ENCODE peak calls at places on chromosome 4, in four cellular contexts. L is WTC11, Q is K562, I is SK-N-SH. A is an unnamed sample.

GRCh38 chr4:47071863-47072441 is 40.6 kb downstream of the GABRB1 start:
- DNase-seq in Q (no peak), L (no peak), I (no peak), A (no peak)

GRCh38 chr4:8383451-8384160 is 56.9 kb downstream of the ACOX3 start:
- DNase-seq in Q (no peak), L (no peak), I (no peak), A (no peak)

GRCh38 chr4:154491731-154492249 is at the start of gene DCHS2:
- DNase-seq in L (peak; percentile 69), I (peak; percentile 55), Q (peak; percentile 86), A (peak; percentile 24)

GRCh38 chr4:109390369-109390768 is 43.2 kb upstream of the SEC24B start:
- DNase-seq in I (no peak), Q (no peak), L (no peak), A (no peak)

GRCh38 chr4:113825272-113825671 is 63.7 kb upstream of the CAMK2D start:
- DNase-seq in Q (no peak), I (no peak), L (no peak), A (no peak)

GRCh38 chr4:75542824-75543223 is 13.0 kb upstream of the ODAPH start:
- DNase-seq in Q (no peak), I (no peak), L (no peak), A (no peak)

GRCh38 chr4:64230709-64231310 is 178.4 kb downstream of the TECRL start:
- DNase-seq in I (peak; percentile 3), L (no peak), Q (no peak), A (no peak)

GRCh38 chr4:14008494-14008893 is 381.0 kb upstream of the BOD1L1 start:
- DNase-seq in I (no peak), Q (no peak), L (no peak), A (no peak)

GRCh38 chr4:37816719-37817118 is 9.8 kb upstream of the PGM2 start:
- DNase-seq in Q (no peak), L (no peak), I (no peak), A (no peak)

GRCh38 chr4:101037938-101038413 is 309.4 kb downstream of the PPP3CA start:
- DNase-seq in Q (no peak), I (no peak), L (no peak), A (no peak)

GRCh38 chr4:138107023-138107422 is 135.1 kb downstream of the SLC7A11 start:
- DNase-seq in L (no peak), I (no peak), Q (no peak), A (no peak)

GRCh38 chr4:145308598-145308997 is 128.2 kb upstream of the OTUD4 start:
- DNase-seq in L (no peak), Q (no peak), I (no peak), A (no peak)

GRCh38 chr4:73341454-73341853 is 62.6 kb upstream of the ALB start:
- DNase-seq in Q (peak; percentile 24), I (peak; percentile 11), L (peak; percentile 50), A (peak; percentile 85)

GRCh38 chr4:151167561-151167960 is 68.1 kb downstream of the RPS3A start:
- DNase-seq in I (no peak), Q (no peak), L (peak; percentile 34), A (no peak)

GRCh38 chr4:151165205-151166000 is 66.0 kb downstream of the RPS3A start:
- DNase-seq in L (no peak), I (no peak), Q (no peak), A (no peak)

GRCh38 chr4:151166662-151167061 is 67.2 kb downstream of the RPS3A start:
- DNase-seq in L (no peak), I (peak; percentile 36), Q (no peak), A (no peak)

GRCh38 chr4:151169900-151170299 is 70.5 kb downstream of the RPS3A start:
- DNase-seq in L (no peak), I (peak; percentile 9), Q (no peak), A (no peak)

GRCh38 chr4:151169223-151169622 is 69.8 kb downstream of the RPS3A start:
- DNase-seq in Q (no peak), L (no peak), I (peak; percentile 90), A (no peak)
- TF ChIP-seq FOXJ3 in Q (no peak), L (no peak), I (peak; percentile 91), A (no peak)

GRCh38 chr4:112178731-112179130 is 33.5 kb downstream of the FAM241A start:
- DNase-seq in L (no peak), I (no peak), Q (no peak), A (no peak)
- TF ChIP-seq FOXJ3 in L (no peak), I (no peak), Q (no peak), A (no peak)

GRCh38 chr4:82461710-82462109 is 31.3 kb downstream of the ENOPH1 start:
- DNase-seq in L (no peak), Q (no peak), I (no peak), A (no peak)

GRCh38 chr4:82452026-82452425 is 21.6 kb downstream of the ENOPH1 start:
- DNase-seq in I (no peak), L (no peak), Q (no peak), A (no peak)

GRCh38 chr4:82462415-82462831 is 32.0 kb downstream of the ENOPH1 start:
- DNase-seq in I (peak; percentile 89), Q (peak; percentile 89), L (peak; percentile 93), A (peak; percentile 73)

GRCh38 chr4:82458729-82459128 is 28.3 kb downstream of the ENOPH1 start:
- DNase-seq in L (no peak), I (no peak), Q (no peak), A (no peak)

GRCh38 chr4:82457266-82457665 is 26.9 kb downstream of the ENOPH1 start:
- DNase-seq in Q (no peak), I (no peak), L (no peak), A (no peak)
- TF ChIP-seq FOXJ3 in Q (no peak), I (no peak), L (no peak), A (no peak)

DNA sequence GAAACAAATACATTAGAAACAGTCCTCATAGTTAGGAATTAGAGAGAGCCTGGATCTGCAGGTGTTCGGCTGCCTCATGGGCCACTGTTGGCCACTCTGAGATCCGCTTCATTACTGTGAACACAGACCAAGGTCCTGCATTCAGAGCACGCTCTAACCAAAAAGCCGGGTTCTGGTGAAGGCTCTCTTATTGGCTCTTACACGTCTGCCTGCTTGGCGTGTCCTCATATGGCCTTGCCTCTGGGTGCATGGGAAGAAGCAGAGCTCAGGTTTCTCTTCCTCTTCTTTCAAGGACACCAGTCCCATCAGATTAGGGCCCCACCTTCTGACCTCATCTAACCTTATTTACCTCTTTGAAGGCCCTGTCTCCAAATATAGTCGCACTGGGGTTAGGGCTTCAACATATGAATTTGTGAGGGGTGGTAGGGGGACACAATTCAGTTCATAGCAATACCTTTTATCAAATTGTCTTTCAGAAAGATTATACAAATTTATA is 37.1 kb upstream of the ELF2 start:
- DNase-seq in L (peak; percentile 41), Q (peak; percentile 70), I (no peak), A (peak; percentile 69)
- TF ChIP-seq FOXJ3 in L (no peak), Q (no peak), I (no peak), A (no peak)

GRCh38 chr4:40842725-40843401 is 93.1 kb downstream of the NSUN7 start:
- DNase-seq in Q (no peak), I (no peak), L (no peak), A (peak; percentile 32)

GRCh38 chr4:40845136-40845910 is 95.6 kb downstream of the NSUN7 start:
- DNase-seq in I (no peak), Q (no peak), L (no peak), A (no peak)

GRCh38 chr4:40842318-40842717 is 92.6 kb downstream of the NSUN7 start:
- DNase-seq in I (no peak), L (no peak), Q (no peak), A (no peak)

GRCh38 chr4:40844261-40844660 is 94.5 kb downstream of the NSUN7 start:
- DNase-seq in L (no peak), Q (no peak), I (no peak), A (no peak)

DNA sequence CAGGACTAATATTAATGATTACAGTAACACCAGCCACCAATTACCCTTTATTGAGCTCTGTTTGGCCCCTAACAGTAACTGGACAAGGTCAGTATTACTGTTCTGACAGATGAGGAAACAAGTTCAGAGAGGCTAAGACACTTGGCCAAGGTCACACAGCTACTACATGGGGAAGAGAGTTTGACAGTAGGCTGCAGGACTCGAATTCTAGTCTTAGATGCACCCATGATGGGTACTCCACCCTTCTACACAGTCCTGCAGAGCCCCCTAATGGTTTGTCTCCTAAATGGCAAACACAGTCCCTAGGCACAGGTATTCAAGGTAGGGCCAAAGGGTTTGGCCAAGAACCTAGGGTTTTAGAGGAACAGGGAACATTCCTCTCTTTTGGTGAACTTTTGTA is 93.9 kb downstream of the NSUN7 start:
- DNase-seq in L (peak; percentile 25), I (no peak), Q (no peak), A (no peak)
- TF ChIP-seq FOXJ3 in L (no peak), I (no peak), Q (no peak), A (no peak)

GRCh38 chr4:23773884-23774636 is 115.8 kb downstream of the PPARGC1A start:
- DNase-seq in I (no peak), L (no peak), Q (no peak), A (no peak)

GRCh38 chr4:23774932-23775331 is 114.9 kb downstream of the PPARGC1A start:
- DNase-seq in I (no peak), Q (no peak), L (no peak), A (no peak)

GRCh38 chr4:23768541-23768940 is 121.3 kb downstream of the PPARGC1A start:
- DNase-seq in L (no peak), Q (no peak), I (no peak), A (no peak)

GRCh38 chr4:23766334-23766733 is 123.5 kb downstream of the PPARGC1A start:
- DNase-seq in L (no peak), I (no peak), Q (no peak), A (peak; percentile 3)

GRCh38 chr4:23770011-23770410 is 119.8 kb downstream of the PPARGC1A start:
- DNase-seq in I (no peak), L (no peak), Q (no peak), A (no peak)
- TF ChIP-seq FOXJ3 in I (no peak), L (no peak), Q (no peak), A (no peak)

DNA sequence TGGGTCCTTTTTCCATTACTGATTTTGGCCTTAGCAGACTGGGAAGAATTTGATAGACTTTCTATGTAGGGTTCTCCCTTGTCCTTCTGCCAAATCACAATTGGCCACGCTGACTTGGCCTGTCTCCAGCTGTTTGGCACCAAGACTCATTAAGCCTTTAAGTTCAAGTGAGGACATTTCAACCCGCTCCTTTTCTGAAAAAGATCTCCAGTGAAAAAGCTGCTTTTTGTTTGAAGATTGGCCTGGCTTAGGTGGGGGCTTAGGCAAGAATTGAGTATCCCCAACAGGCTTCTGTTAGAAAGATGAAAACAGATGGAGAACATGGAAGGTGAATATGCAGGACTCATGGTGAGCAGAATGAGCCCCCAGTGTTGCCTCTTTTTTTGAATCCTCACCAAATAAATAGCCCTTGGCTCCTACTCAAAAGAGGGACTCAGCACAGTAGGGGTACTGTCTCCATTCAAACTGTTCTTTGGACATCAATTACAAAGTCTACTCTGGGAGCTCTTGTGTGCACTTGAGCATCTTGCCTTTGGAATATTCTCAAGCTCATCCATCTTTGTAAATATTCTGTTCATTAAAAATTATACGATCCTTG is 28.4 kb upstream of the LIMCH1 start:
- DNase-seq in I (no peak), L (no peak), Q (no peak), A (no peak)
- TF ChIP-seq FOXJ3 in I (no peak), L (no peak), Q (no peak), A (no peak)

A was measured in HepG2.